ENCODE peak calls at places on chromosome 5, in seven cellular contexts. One of them, this sample, is unnamed.
A peak's percentile ranks its signal among the peaks of the same experiment; 100 is the strongest.

GRCh38 chr5:141960018-141960417 is 2.0 kb upstream of the PCDH12 start:
- DNase-seq in GM20000: peak; percentile 3
- DNase-seq in NCI-H460: no peak
- DNase-seq in left ventricle myocardium inferior: no peak
- DNase-seq in spleen: peak; percentile 84
- DNase-seq in PC-3: no peak
- DNase-seq in GM18507: no peak
- DNase-seq in this sample: no peak

GRCh38 chr5:140242890-140243585 is 59.9 kb downstream of the PFDN1 start:
- DNase-seq in left ventricle myocardium inferior: peak; percentile 38
- DNase-seq in NCI-H460: no peak
- DNase-seq in GM18507: no peak
- DNase-seq in PC-3: no peak
- DNase-seq in spleen: no peak
- DNase-seq in GM20000: no peak
- DNase-seq in this sample: no peak

GRCh38 chr5:143116817-143117216 is 286.7 kb downstream of the NR3C1 start:
- DNase-seq in spleen: no peak
- DNase-seq in GM20000: no peak
- DNase-seq in NCI-H460: no peak
- DNase-seq in GM18507: no peak
- DNase-seq in left ventricle myocardium inferior: no peak
- DNase-seq in PC-3: no peak
- DNase-seq in this sample: no peak

GRCh38 chr5:39440964-39441363 is 16.2 kb upstream of the DAB2 start:
- DNase-seq in GM18507: no peak
- DNase-seq in GM20000: no peak
- DNase-seq in left ventricle myocardium inferior: no peak
- DNase-seq in NCI-H460: no peak
- DNase-seq in PC-3: no peak
- DNase-seq in spleen: no peak
- DNase-seq in this sample: no peak

GRCh38 chr5:168209561-168209960 is 81.9 kb upstream of the WWC1 start:
- DNase-seq in GM18507: no peak
- DNase-seq in GM20000: no peak
- DNase-seq in PC-3: no peak
- DNase-seq in NCI-H460: no peak
- DNase-seq in spleen: no peak
- DNase-seq in left ventricle myocardium inferior: no peak
- DNase-seq in this sample: no peak

GRCh38 chr5:98934581-98934980 is 5.8 kb upstream of the CHD1 start:
- DNase-seq in PC-3: peak; percentile 26
- DNase-seq in GM20000: no peak
- DNase-seq in GM18507: no peak
- DNase-seq in spleen: no peak
- DNase-seq in NCI-H460: no peak
- DNase-seq in left ventricle myocardium inferior: no peak
- DNase-seq in this sample: no peak

GRCh38 chr5:177471610-177472356 is 1.7 kb downstream of the DBN1 start:
- DNase-seq in spleen: no peak
- DNase-seq in PC-3: no peak
- DNase-seq in NCI-H460: no peak
- DNase-seq in left ventricle myocardium inferior: peak; percentile 73
- DNase-seq in GM18507: no peak
- DNase-seq in GM20000: no peak
- DNase-seq in this sample: no peak

GRCh38 chr5:135883441-135883840 is 12.2 kb downstream of the IL9 start:
- DNase-seq in PC-3: no peak
- DNase-seq in left ventricle myocardium inferior: no peak
- DNase-seq in spleen: no peak
- DNase-seq in GM18507: no peak
- DNase-seq in NCI-H460: no peak
- DNase-seq in GM20000: peak; percentile 34
- DNase-seq in this sample: no peak

GRCh38 chr5:134864707-134865106 is 9.5 kb upstream of the TXNDC15 start:
- DNase-seq in spleen: no peak
- DNase-seq in PC-3: no peak
- DNase-seq in GM20000: no peak
- DNase-seq in GM18507: no peak
- DNase-seq in left ventricle myocardium inferior: no peak
- DNase-seq in NCI-H460: no peak
- DNase-seq in this sample: no peak

GRCh38 chr5:10719965-10720364 is 41.1 kb downstream of the DAP start:
- DNase-seq in left ventricle myocardium inferior: no peak
- DNase-seq in spleen: no peak
- DNase-seq in GM18507: no peak
- DNase-seq in NCI-H460: no peak
- DNase-seq in PC-3: peak; percentile 100
- DNase-seq in GM20000: no peak
- DNase-seq in this sample: no peak

GRCh38 chr5:27473300-27474053 is 435.1 kb upstream of the CDH9 start:
- DNase-seq in GM20000: no peak
- DNase-seq in spleen: no peak
- DNase-seq in NCI-H460: no peak
- DNase-seq in GM18507: no peak
- DNase-seq in PC-3: no peak
- DNase-seq in left ventricle myocardium inferior: no peak
- DNase-seq in this sample: no peak

GRCh38 chr5:2621631-2622030 is 129.8 kb downstream of the IRX2 start:
- DNase-seq in spleen: no peak
- DNase-seq in PC-3: no peak
- DNase-seq in GM18507: no peak
- DNase-seq in GM20000: no peak
- DNase-seq in left ventricle myocardium inferior: no peak
- DNase-seq in NCI-H460: no peak
- DNase-seq in this sample: no peak

This sample was measured in HTR-8/SVneo.